ENCODE peak calls at places on chromosomes 7 and 10, in seven cellular contexts. M, N, Y, G, S, F and U are unnamed samples.

GRCh38 chr10:77267703-77268630 is 369.6 kb downstream of the KCNMA1 start:
- DNase-seq in M (no peak), S (no peak), N (no peak), G (no peak), Y (no peak), F (no peak), U (no peak)

GRCh38 chr7:7695418-7695817 is 23.0 kb downstream of the RPA3 start:
- DNase-seq in F (no peak), Y (no peak), M (no peak), G (no peak), S (no peak), N (no peak), U (no peak)

GRCh38 chr7:116673504-116673865 is 1.5 kb downstream of the MET start:
- DNase-seq in S (no peak), M (no peak), G (no peak), Y (peak), N (no peak), F (no peak), U (no peak)

GRCh38 chr10:97708976-97709745 is 4.4 kb upstream of the MARVELD1 start:
- DNase-seq in Y (peak), G (no peak), M (peak), F (peak), S (peak), N (peak), U (peak)

GRCh38 chr7:107318523-107319160 is 149.8 kb downstream of the HBP1 start:
- DNase-seq in G (no peak), F (no peak), S (no peak), N (no peak), M (peak), Y (no peak), U (no peak)

GRCh38 chr10:68997216-68997615 is 8.6 kb downstream of the KIFBP start:
- DNase-seq in M (no peak), S (no peak), G (no peak), F (no peak), Y (no peak), N (no peak), U (no peak)

GRCh38 chr10:58555930-58556311 is 43.2 kb downstream of the BICC1 start:
- DNase-seq in G (no peak), M (no peak), N (no peak), Y (no peak), S (no peak), F (no peak), U (no peak)

GRCh38 chr10:36888925-36889573 is 236.3 kb upstream of the ANKRD30A start:
- DNase-seq in M (peak), S (peak), N (peak), Y (peak), G (peak), F (peak), U (peak)

GRCh38 chr7:132575987-132576722 is at the start of gene PLXNA4:
- DNase-seq in Y (peak), N (peak), M (no peak), S (no peak), G (no peak), F (peak), U (no peak)

GRCh38 chr10:14801693-14802092 is 27.0 kb upstream of the FAM107B start:
- DNase-seq in Y (peak), S (no peak), G (no peak), M (no peak), F (no peak), N (peak), U (no peak)

GRCh38 chr7:100829150-100829716 is 1.9 kb upstream of the EPHB4 start:
- DNase-seq in G (no peak), N (peak), M (peak), S (no peak), F (no peak), Y (peak), U (no peak)

GRCh38 chr10:99926925-99927718 is 82.6 kb downstream of the DNMBP start:
- DNase-seq in F (no peak), N (no peak), G (no peak), M (no peak), S (no peak), Y (peak), U (no peak)

GRCh38 chr10:69508738-69509340 is 57.6 kb downstream of the TSPAN15 start:
- DNase-seq in Y (no peak), F (no peak), S (no peak), G (no peak), N (no peak), M (no peak), U (no peak)

GRCh38 chr10:110008518-110009339 is 945 bp downstream of the ADD3 start:
- DNase-seq in M (peak), G (no peak), S (peak), Y (peak), N (no peak), F (no peak), U (peak)

GRCh38 chr10:60114765-60115586 is 208.6 kb upstream of the CCDC6 start:
- DNase-seq in F (no peak), S (peak), G (peak), N (no peak), M (peak), Y (peak), U (peak)

GRCh38 chr7:24963218-24963617 is 16.8 kb downstream of the OSBPL3 start:
- DNase-seq in F (no peak), G (no peak), N (no peak), M (no peak), Y (no peak), S (no peak), U (peak)

GRCh38 chr10:114876602-114877300 is 55.2 kb downstream of the FHIP2A start:
- DNase-seq in Y (peak), F (peak), G (peak), N (peak), S (peak), M (peak), U (peak)

GRCh38 chr10:84337199-84337598 is 8.8 kb downstream of the CCSER2 start:
- DNase-seq in S (no peak), F (no peak), Y (no peak), G (no peak), M (no peak), N (no peak), U (peak)

GRCh38 chr10:47331491-47331890 is 9.2 kb downstream of the GDF2 start:
- DNase-seq in M (no peak), S (no peak), F (no peak), Y (no peak), G (no peak), N (no peak), U (no peak)

GRCh38 chr10:70445718-70446485 is 4.4 kb upstream of the NODAL start:
- DNase-seq in Y (no peak), S (no peak), F (no peak), M (no peak), G (no peak), N (no peak), U (no peak)

GRCh38 chr7:67413670-67414069 is 417.0 kb downstream of the TYW1 start:
- DNase-seq in M (no peak), S (no peak), F (no peak), N (peak), G (no peak), Y (no peak), U (no peak)

GRCh38 chr10:70753841-70754621 is 31.1 kb downstream of the TBATA start:
- DNase-seq in N (peak), S (no peak), G (no peak), Y (no peak), M (no peak), F (peak), U (no peak)

GRCh38 chr10:8280946-8281345 is 226.5 kb downstream of the GATA3 start:
- DNase-seq in M (no peak), S (no peak), N (no peak), Y (no peak), G (no peak), F (no peak), U (no peak)

GRCh38 chr7:92698237-92698841 is 108.1 kb upstream of the FAM133B start:
- DNase-seq in F (no peak), G (peak), M (no peak), Y (peak), S (peak), N (no peak), U (no peak)

DNA sequence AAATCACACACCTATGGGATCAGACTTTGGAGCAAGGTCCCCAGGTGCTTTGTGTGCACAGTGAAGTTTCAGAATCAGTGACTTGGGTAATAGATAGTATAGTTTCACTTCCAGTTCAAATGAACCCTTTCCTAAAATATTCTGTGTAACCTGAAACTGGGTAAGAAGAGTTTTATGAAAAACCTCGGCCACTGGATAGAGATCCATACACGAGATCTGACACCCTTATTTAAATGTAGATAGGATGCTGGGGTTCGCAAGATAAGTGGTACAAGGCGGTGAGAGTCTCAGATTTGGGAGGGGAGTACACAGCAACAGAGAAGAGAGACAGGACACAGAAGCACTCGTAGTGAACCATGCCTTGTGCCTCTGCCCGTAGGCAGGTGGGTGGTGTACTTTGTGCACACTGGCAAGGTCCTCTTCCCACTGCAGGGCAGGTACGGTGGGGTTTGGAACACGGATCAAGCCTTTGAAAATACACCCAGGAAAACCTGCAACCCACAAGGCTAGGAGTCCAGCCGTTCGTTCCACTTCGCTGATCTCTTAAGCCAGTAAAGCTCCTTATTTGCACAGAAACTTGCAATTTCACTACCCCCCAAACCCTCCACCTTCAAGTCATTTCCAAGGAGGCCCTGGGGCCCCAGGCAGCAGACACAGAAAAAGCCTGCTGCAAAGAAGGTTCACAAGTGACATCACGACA is 162.8 kb downstream of the USP6NL start:
- DNase-seq in M (no peak), G (no peak), Y (no peak), N (no peak), F (no peak), S (no peak), U (no peak)
- TF ChIP-seq MAX in M (no peak), G (no peak), Y (no peak), N (no peak), F (no peak), S (no peak), U (no peak)

DNA sequence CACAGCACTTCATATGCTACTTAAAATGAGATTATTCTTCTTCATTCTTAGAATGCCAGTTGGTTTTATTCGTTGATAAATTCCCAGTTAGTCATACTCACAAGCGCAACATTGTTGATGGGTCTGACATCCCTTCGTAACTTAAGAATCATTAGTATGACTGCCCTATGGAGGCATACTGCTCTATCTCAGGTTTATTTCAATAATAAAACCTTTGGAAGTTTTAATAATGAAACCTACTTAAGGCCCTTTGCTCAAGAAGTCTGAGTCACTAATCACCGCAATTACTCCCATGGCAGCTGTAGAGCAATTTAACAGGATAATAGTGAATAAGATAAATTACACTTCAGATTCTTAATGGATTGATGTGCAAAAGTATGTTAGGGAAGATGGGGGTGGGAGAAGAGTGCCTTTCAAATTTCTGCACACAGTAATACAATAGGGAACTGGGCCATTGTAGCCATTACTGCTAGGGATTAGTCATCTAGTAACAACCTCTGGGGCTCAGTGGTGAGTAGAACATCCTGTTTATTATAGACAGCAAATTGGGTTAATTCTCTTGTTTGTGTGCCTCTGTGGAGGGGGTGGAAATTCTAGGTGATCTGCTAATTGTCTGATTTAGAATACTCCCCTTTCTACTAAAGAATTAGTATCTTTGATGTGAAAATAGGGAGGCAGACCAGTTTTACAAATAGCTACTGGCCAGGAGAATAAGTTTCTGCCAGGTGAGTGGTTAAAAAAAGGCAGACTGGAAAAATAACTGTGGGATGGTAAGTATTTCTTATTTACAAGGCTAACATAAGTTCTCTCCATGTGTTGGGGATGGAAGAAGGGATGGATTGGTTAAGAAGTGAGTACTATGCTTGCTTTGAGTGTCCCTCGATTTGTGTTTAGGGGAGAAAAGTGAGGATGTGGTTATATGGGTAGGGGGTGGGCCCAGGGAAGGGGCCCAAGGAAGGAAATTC is 74.5 kb upstream of the VKORC1L1 start:
- DNase-seq in S (no peak), F (no peak), M (no peak), G (no peak), N (no peak), Y (peak), U (peak)
- TF ChIP-seq MAX in S (no peak), F (no peak), M (no peak), G (no peak), N (no peak), Y (no peak), U (no peak)

GRCh38 chr7:94823952-94824351 is 83.4 kb upstream of the PPP1R9A start:
- DNase-seq in S (peak), F (no peak), N (no peak), M (no peak), G (peak), Y (peak), U (no peak)
- TF ChIP-seq MAX in S (no peak), F (no peak), N (no peak), M (no peak), G (no peak), Y (no peak), U (no peak)

GRCh38 chr10:31129261-31129660 is 97.6 kb upstream of the ZNF438 start:
- DNase-seq in G (no peak), S (no peak), M (peak), N (peak), F (peak), Y (peak), U (peak)

GRCh38 chr10:31124852-31125251 is 93.2 kb upstream of the ZNF438 start:
- DNase-seq in N (no peak), S (no peak), M (no peak), F (peak), Y (no peak), G (no peak), U (no peak)

GRCh38 chr10:31123946-31124345 is 92.3 kb upstream of the ZNF438 start:
- DNase-seq in M (no peak), N (no peak), Y (no peak), G (no peak), S (no peak), F (no peak), U (no peak)

GRCh38 chr10:31125789-31126188 is 94.1 kb upstream of the ZNF438 start:
- DNase-seq in G (no peak), N (no peak), F (no peak), M (no peak), Y (no peak), S (no peak), U (no peak)

GRCh38 chr10:31126593-31126992 is 94.9 kb upstream of the ZNF438 start:
- DNase-seq in G (no peak), Y (no peak), M (no peak), S (no peak), N (no peak), F (no peak), U (no peak)
- TF ChIP-seq MAX in G (no peak), Y (no peak), M (no peak), S (no peak), N (no peak), F (no peak), U (no peak)

GRCh38 chr7:111758332-111758731 is 196.0 kb upstream of the IMMP2L start:
- DNase-seq in Y (no peak), M (no peak), F (no peak), G (no peak), N (no peak), S (no peak), U (no peak)

GRCh38 chr7:111762799-111763198 is 200.5 kb upstream of the IMMP2L start:
- DNase-seq in G (no peak), Y (no peak), S (no peak), N (no peak), F (no peak), M (no peak), U (no peak)

GRCh38 chr7:111760043-111760442 is 197.8 kb upstream of the IMMP2L start:
- DNase-seq in G (no peak), N (no peak), F (no peak), Y (no peak), S (no peak), M (no peak), U (no peak)

GRCh38 chr7:111765936-111766643 is 203.8 kb upstream of the IMMP2L start:
- DNase-seq in N (no peak), G (no peak), F (no peak), Y (peak), S (no peak), M (no peak), U (no peak)

GRCh38 chr7:111763221-111763791 is 201.0 kb upstream of the IMMP2L start:
- DNase-seq in G (peak), Y (peak), F (no peak), N (peak), S (peak), M (peak), U (peak)
- TF ChIP-seq MAX in G (no peak), Y (no peak), F (no peak), N (no peak), S (no peak), M (no peak), U (no peak)

GRCh38 chr10:104267721-104268690 is 978 bp upstream of the GSTO2 start:
- DNase-seq in M (no peak), F (no peak), N (no peak), S (no peak), G (no peak), Y (no peak), U (peak)
- TF ChIP-seq MAX in M (no peak), F (no peak), N (no peak), S (no peak), G (no peak), Y (no peak), U (no peak)